ENCODE peak calls at places on chromosomes 6 and 20, in nine cellular contexts. S, R, H, N, Q, G, V, I and B are unnamed samples.

GRCh38 chr20:50312682-50313187 is 122.1 kb downstream of the CEBPB start:
- DNase-seq in G (peak), Q (no peak), S (peak), R (peak), N (no peak), I (no peak), H (no peak), V (peak), B (no peak)

GRCh38 chr6:87281426-87281825 is 41.0 kb upstream of the SMIM8 start:
- DNase-seq in V (no peak), N (no peak), S (no peak), H (no peak), R (no peak), G (no peak), I (no peak), Q (no peak), B (no peak)

GRCh38 chr6:14401181-14401745 is 283.7 kb downstream of the CD83 start:
- DNase-seq in S (no peak), Q (no peak), I (no peak), G (no peak), H (no peak), N (no peak), R (no peak), V (no peak), B (no peak)

GRCh38 chr6:144953552-144954240 is 668.6 kb downstream of the UTRN start:
- DNase-seq in N (no peak), G (no peak), R (no peak), Q (no peak), H (no peak), V (peak), I (no peak), S (no peak), B (no peak)

GRCh38 chr6:13406051-13406477 is 77.7 kb upstream of the TBC1D7 start:
- DNase-seq in N (no peak), I (no peak), H (no peak), Q (no peak), S (peak), R (no peak), G (no peak), V (no peak), B (no peak)

GRCh38 chr6:134402372-134402984 is 84.6 kb upstream of the SGK1 start:
- DNase-seq in Q (no peak), V (no peak), N (no peak), S (no peak), H (no peak), I (no peak), G (no peak), R (no peak), B (no peak)

GRCh38 chr6:116008470-116009229 is 52.0 kb downstream of the FRK start:
- DNase-seq in V (peak), S (no peak), N (no peak), R (no peak), I (no peak), H (no peak), G (peak), Q (no peak), B (peak)

GRCh38 chr6:20280288-20280621 is 68.0 kb upstream of the MBOAT1 start:
- DNase-seq in N (no peak), I (no peak), V (no peak), S (no peak), G (no peak), Q (no peak), R (no peak), H (no peak), B (no peak)

GRCh38 chr6:11826779-11827178 is 48.2 kb upstream of the ADTRP start:
- DNase-seq in G (no peak), R (no peak), N (no peak), H (no peak), V (no peak), I (no peak), Q (no peak), S (no peak), B (no peak)

GRCh38 chr6:85272973-85273372 is 176.9 kb upstream of the NT5E start:
- DNase-seq in Q (no peak), S (no peak), N (no peak), V (no peak), H (no peak), R (no peak), I (no peak), G (no peak), B (no peak)

GRCh38 chr6:35727206-35727934 is 9.5 kb upstream of the ARMC12 start:
- DNase-seq in H (no peak), Q (no peak), N (no peak), R (peak), V (peak), S (peak), G (peak), I (no peak), B (no peak)